ENCODE peak calls at places on chromosomes 2 and 18, in six cellular contexts. Z is GM12878, Y is NB4, A is endothelial cell of umbilical vein, T is HepG2, W is K562. R is an unnamed sample.

GRCh38 chr2:851078-851477 is 99.6 kb upstream of the SNTG2 start:
- DNase-seq in Z (no peak), Y (no peak), A (no peak), T (no peak), W (no peak), R (no peak)

GRCh38 chr2:33068261-33068660 is 121.5 kb downstream of the LTBP1 start:
- DNase-seq in Z (no peak), Y (no peak), A (no peak), T (no peak), W (no peak), R (no peak)

GRCh38 chr2:24881623-24882022 is 38.4 kb downstream of the ADCY3 start:
- DNase-seq in Z (no peak), Y (peak), A (no peak), T (no peak), W (peak), R (no peak)

GRCh38 chr2:148875387-148876051 is 492 bp downstream of the KIF5C start:
- DNase-seq in Z (no peak), Y (no peak), A (no peak), T (no peak), W (no peak), R (no peak)

GRCh38 chr2:203774760-203775159 is 68.3 kb downstream of the CD28 start:
- DNase-seq in Z (no peak), Y (no peak), A (no peak), T (no peak), W (no peak), R (no peak)

GRCh38 chr18:7683753-7684152 is 116.6 kb downstream of the PTPRM start:
- DNase-seq in Z (no peak), Y (no peak), A (no peak), T (no peak), W (no peak), R (no peak)

GRCh38 chr2:7620255-7620654 is 703.0 kb downstream of the RNF144A start:
- DNase-seq in Z (no peak), Y (no peak), A (no peak), T (no peak), W (no peak), R (no peak)

GRCh38 chr2:240586919-240587800 is 626 bp downstream of the CAPN10 start:
- DNase-seq in Z (no peak), Y (peak), A (peak), T (peak), W (peak), R (no peak)

GRCh38 chr2:24930768-24931167 is 10.7 kb upstream of the ADCY3 start:
- DNase-seq in Z (peak), Y (peak), A (no peak), T (no peak), W (no peak), R (no peak)

GRCh38 chr2:121335294-121336290 is 50.6 kb upstream of the TFCP2L1 start:
- DNase-seq in Z (no peak), Y (no peak), A (no peak), T (no peak), W (peak), R (no peak)

GRCh38 chr2:12948963-12949353 is 232.2 kb downstream of the TRIB2 start:
- DNase-seq in Z (no peak), Y (no peak), A (no peak), T (no peak), W (no peak), R (no peak)

GRCh38 chr2:99806758-99807157 is 316.9 kb upstream of the REV1 start:
- DNase-seq in Z (no peak), Y (no peak), A (no peak), T (peak), W (no peak), R (peak)

GRCh38 chr2:196307775-196308174 is 136.4 kb upstream of the STK17B start:
- DNase-seq in Z (no peak), Y (no peak), A (no peak), T (no peak), W (no peak), R (no peak)

GRCh38 chr2:58202409-58202808 is 38.7 kb downstream of the FANCL start:
- DNase-seq in Z (no peak), Y (no peak), A (no peak), T (no peak), W (no peak), R (no peak)

GRCh38 chr18:11368020-11368419 is 218.7 kb upstream of the PIEZO2 start:
- DNase-seq in Z (peak), Y (peak), A (no peak), T (no peak), W (no peak), R (no peak)

GRCh38 chr18:58599106-58599505 is 29.8 kb downstream of the ALPK2 start:
- DNase-seq in Z (no peak), Y (no peak), A (no peak), T (no peak), W (no peak), R (no peak)

GRCh38 chr18:37559194-37559593 is 6.4 kb downstream of the CELF4 start:
- DNase-seq in Z (no peak), Y (no peak), A (no peak), T (no peak), W (no peak), R (no peak)

GRCh38 chr2:230870544-230871360 is 6.0 kb downstream of the ITM2C start:
- DNase-seq in Z (no peak), Y (peak), A (no peak), T (no peak), W (no peak), R (no peak)

GRCh38 chr2:44136186-44136585 is 32.5 kb upstream of the PPM1B start:
- DNase-seq in Z (no peak), Y (no peak), A (no peak), T (no peak), W (no peak), R (peak)

GRCh38 chr2:75055820-75056675 is 97.6 kb downstream of the POLE4 start:
- DNase-seq in Z (peak), Y (no peak), A (no peak), T (no peak), W (no peak), R (no peak)

GRCh38 chr2:85062565-85062964 is 70.6 kb upstream of the TCF7L1 start:
- DNase-seq in Z (no peak), Y (no peak), A (no peak), T (no peak), W (no peak), R (no peak)

GRCh38 chr18:57803119-57803969 is at the start of gene ATP8B1:
- DNase-seq in Z (no peak), Y (peak), A (peak), T (no peak), W (peak), R (peak)

GRCh38 chr2:69437751-69438154 is 518 bp upstream of the NFU1 start:
- DNase-seq in Z (no peak), Y (no peak), A (no peak), T (no peak), W (no peak), R (no peak)

GRCh38 chr2:173550143-173550542 is 195.5 kb downstream of the CDCA7 start:
- DNase-seq in Z (no peak), Y (no peak), A (no peak), T (no peak), W (no peak), R (peak)

GRCh38 chr2:10549196-10549595 is 101.1 kb upstream of the ODC1 start:
- DNase-seq in Z (no peak), Y (no peak), A (no peak), T (no peak), W (no peak), R (no peak)

GRCh38 chr2:46298522-46299351 is 1.5 kb downstream of the EPAS1 start:
- DNase-seq in Z (no peak), Y (peak), A (peak), T (no peak), W (peak), R (peak)

GRCh38 chr2:207879536-207879935 is 109.8 kb upstream of the FZD5 start:
- DNase-seq in Z (no peak), Y (no peak), A (peak), T (peak), W (no peak), R (peak)
- TF ChIP-seq MYC in Z (no peak), Y (no peak), A (no peak), T (no peak), W (no peak), R (no peak)

DNA sequence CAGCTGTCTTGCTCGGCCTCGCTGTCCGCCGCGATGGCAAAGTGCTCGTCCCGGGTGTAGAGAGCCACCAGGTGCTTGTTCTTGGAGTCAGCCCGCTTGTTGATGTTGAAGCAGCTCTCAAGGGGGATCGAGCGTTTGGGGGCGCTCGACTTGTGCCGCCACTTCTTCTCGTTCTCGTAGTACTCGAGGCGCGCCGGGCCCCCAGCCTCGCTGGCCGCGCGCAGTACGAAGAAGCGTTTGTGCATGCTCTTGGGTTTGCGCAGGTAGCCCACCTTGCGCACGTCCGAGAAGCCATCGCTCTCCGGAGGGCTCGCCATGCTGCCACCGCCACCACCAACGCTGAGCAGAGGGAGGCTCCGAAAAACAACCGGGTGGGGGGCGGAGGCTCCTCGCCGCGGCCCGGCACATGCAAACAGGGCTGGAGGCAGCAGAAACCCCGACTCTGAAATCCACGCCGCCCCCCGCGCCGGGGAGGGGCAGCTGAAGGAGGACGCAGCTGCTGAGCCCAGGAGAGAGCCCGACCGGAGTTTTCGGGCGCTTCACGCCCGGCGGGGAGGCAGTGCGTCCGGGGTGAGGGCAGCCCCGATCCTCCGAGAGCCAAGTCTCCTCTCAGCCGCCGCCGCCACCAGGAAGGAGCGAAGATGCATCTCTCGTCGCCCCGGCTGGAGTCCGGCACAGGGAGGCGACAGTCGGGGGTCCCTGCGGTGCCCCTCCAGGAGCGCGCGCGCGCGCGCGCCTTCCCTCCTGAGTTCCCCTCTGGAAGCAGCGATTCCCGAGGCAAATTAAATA is 1.0 kb downstream of the IRS1 start:
- DNase-seq in Z (no peak), Y (peak), A (no peak), T (no peak), W (no peak), R (no peak)
- TF ChIP-seq CTCF in Z (peak), Y (no peak), A (no peak), T (no peak), W (no peak), R (peak)

GRCh38 chr18:23227729-23228075 is 92.4 kb downstream of the CABLES1 start:
- DNase-seq in Z (no peak), Y (no peak), A (no peak), T (peak), W (no peak), R (no peak)
- TF ChIP-seq MYC in Z (no peak), Y (no peak), A (no peak), T (no peak), W (no peak), R (no peak)

DNA sequence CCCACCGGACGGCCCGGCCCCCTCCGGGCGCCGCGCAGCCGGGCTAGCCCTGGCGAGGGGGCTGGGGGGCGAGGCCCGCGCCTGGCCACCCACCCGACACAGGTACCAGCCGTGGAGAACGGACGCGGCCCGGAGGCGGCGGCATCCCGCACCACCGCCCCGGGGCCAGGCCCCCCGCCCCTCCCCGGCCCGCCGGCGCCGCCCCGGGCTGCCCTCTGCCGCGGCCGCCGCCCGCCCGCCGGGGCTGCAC is 405 bp downstream of the SOS1 start:
- DNase-seq in Z (no peak), Y (no peak), A (no peak), T (no peak), W (no peak), R (no peak)
- TF ChIP-seq CTCF in Z (no peak), Y (no peak), A (no peak), T (no peak), W (no peak), R (no peak)

GRCh38 chr2:163734401-163734800 is 1.4 kb downstream of the FIGN start:
- DNase-seq in Z (no peak), Y (no peak), A (no peak), T (no peak), W (no peak), R (no peak)

GRCh38 chr2:163731735-163732134 is 4.1 kb downstream of the FIGN start:
- DNase-seq in Z (no peak), Y (no peak), A (peak), T (no peak), W (no peak), R (no peak)

GRCh38 chr2:163733301-163733938 is 2.4 kb downstream of the FIGN start:
- DNase-seq in Z (no peak), Y (no peak), A (no peak), T (no peak), W (no peak), R (no peak)

GRCh38 chr2:163730556-163730955 is 5.3 kb downstream of the FIGN start:
- DNase-seq in Z (no peak), Y (no peak), A (no peak), T (no peak), W (no peak), R (no peak)

GRCh38 chr2:163732718-163733117 is 3.1 kb downstream of the FIGN start:
- DNase-seq in Z (no peak), Y (no peak), A (no peak), T (no peak), W (no peak), R (no peak)
- TF ChIP-seq MYC in Z (no peak), Y (no peak), A (no peak), T (no peak), W (no peak), R (no peak)

DNA sequence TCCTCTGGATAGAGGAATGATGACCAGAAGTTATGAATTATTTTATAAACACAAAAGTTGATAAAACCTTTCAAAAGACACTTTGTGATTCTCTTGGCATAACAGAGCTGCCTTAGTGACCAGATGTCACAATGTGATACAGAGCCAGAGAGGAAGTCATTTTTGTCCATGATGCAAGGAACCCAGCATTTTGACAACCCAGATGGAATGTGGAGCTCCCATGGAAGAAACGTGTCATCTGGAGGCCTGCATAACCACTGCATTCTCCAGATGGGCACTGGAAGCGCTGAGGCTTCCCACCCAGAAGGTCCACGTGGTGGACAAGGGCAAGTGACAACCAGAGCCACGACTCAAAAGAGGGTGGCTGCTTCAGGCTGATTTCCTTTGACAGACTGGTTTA is 30.1 kb downstream of the HRH4 start:
- DNase-seq in Z (no peak), Y (no peak), A (no peak), T (no peak), W (no peak), R (no peak)
- TF ChIP-seq CTCF in Z (no peak), Y (no peak), A (no peak), T (no peak), W (no peak), R (no peak)

GRCh38 chr2:4445821-4446220 is 742.4 kb downstream of the DCDC2C start:
- DNase-seq in Z (no peak), Y (no peak), A (peak), T (no peak), W (peak), R (no peak)
- TF ChIP-seq MYC in Z (no peak), Y (no peak), A (no peak), T (no peak), W (no peak), R (no peak)

GRCh38 chr2:163351966-163352365 is 383.8 kb downstream of the FIGN start:
- DNase-seq in Z (no peak), Y (no peak), A (no peak), T (no peak), W (no peak), R (no peak)

GRCh38 chr2:163343316-163343715 is 392.5 kb downstream of the FIGN start:
- DNase-seq in Z (no peak), Y (peak), A (no peak), T (no peak), W (no peak), R (no peak)

GRCh38 chr2:163348843-163349395 is 386.9 kb downstream of the FIGN start:
- DNase-seq in Z (no peak), Y (peak), A (peak), T (peak), W (no peak), R (peak)

GRCh38 chr2:163345795-163346573 is 389.8 kb downstream of the FIGN start:
- DNase-seq in Z (peak), Y (peak), A (peak), T (peak), W (peak), R (peak)

GRCh38 chr2:163347982-163348842 is 387.6 kb downstream of the FIGN start:
- DNase-seq in Z (no peak), Y (peak), A (peak), T (no peak), W (peak), R (peak)
- TF ChIP-seq CTCF in Z (no peak), Y (no peak), A (no peak), T (no peak), W (no peak), R (no peak)

DNA sequence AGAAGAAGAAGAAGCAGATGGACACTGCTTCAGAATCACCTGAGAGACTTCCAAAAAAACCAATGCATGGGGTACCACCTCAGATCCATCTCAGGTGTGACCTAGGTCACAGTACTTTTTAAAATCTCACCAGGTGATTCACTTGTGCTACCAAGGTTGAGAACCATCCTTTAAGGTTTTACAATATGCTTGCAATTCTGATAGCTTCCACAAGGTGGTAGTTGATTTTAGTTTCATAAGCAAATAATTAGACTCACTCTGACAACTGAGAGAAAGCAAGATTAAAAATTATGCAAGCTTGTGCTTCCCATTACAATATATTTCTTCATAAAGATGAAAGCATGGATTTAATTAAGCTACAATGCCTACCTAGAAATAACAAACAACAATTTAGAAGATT is 355.1 kb downstream of the EN1 start:
- DNase-seq in Z (no peak), Y (peak), A (peak), T (peak), W (no peak), R (peak)
- TF ChIP-seq MYC in Z (no peak), Y (no peak), A (no peak), T (no peak), W (no peak), R (no peak)

DNA sequence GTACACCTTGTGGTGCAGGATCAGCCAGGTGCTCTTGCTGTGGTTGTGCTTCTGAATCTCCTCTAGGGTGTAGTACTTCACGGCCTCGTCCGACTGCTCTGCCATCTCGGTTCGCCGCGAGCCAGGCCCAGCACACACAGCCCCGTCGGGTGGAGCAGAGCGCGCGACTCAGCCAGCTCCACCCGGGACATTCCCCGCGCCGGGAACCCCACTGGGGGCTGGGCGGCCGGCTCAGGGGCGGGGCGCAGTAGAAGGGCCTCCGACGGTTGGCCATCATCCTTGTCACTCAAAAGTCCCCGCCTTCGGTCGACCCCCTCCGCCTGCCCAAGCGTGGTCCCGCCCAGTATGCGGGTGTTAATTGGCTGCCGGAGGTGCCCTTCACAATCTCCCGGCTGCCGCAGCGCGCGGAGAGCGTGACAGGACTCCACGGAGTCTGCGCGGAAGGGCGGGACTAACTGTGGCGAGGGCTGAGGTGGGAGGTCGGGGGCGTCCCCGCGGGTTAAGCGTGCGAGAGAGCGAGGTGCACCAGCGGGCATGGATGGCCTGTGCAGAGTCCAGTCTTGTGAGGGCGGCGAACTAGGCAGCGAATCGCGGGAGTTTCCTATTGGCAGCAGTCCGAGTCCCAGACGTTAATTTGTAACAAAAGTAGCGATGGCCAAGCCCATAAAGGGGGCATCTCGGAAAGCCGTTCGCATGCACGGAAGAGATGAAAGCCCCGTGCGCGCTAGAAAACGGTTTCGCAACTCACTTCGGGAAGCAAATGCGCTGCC is at the start of gene CYB5A:
- DNase-seq in Z (peak), Y (peak), A (peak), T (peak), W (peak), R (peak)
- TF ChIP-seq CTCF in Z (no peak), Y (no peak), A (peak), T (peak), W (no peak), R (no peak)

R was measured in A549.